ENCODE peak calls at places on chromosomes 16 and 17, in nine cellular contexts. One of them, this sample, is unnamed.

GRCh38 chr17:31085563-31085962 is 9.2 kb upstream of the NF1 start:
- DNase-seq in germinal center: no peak
- DNase-seq in aorta: no peak
- DNase-seq in RPMI7951: peak; percentile 39
- DNase-seq in EL: peak; percentile 63
- DNase-seq in GM10248: no peak
- DNase-seq in activated gamma-delta T cell treated with Interleukin-2 at 50 U/mL for 16 hours: no peak
- DNase-seq in Peyer's patch: no peak
- DNase-seq in IMR-90: peak; percentile 85
- DNase-seq in this sample: no peak

GRCh38 chr17:69477204-69477899 is 62.9 kb downstream of the MAP2K6 start:
- DNase-seq in germinal center: no peak
- DNase-seq in aorta: no peak
- DNase-seq in RPMI7951: no peak
- DNase-seq in EL: no peak
- DNase-seq in GM10248: no peak
- DNase-seq in activated gamma-delta T cell treated with Interleukin-2 at 50 U/mL for 16 hours: no peak
- DNase-seq in Peyer's patch: no peak
- DNase-seq in IMR-90: no peak
- DNase-seq in this sample: no peak

GRCh38 chr17:410674-411401 is 58.2 kb upstream of the RPH3AL start:
- DNase-seq in germinal center: no peak
- DNase-seq in aorta: no peak
- DNase-seq in RPMI7951: peak; percentile 32
- DNase-seq in EL: peak; percentile 25
- DNase-seq in GM10248: no peak
- DNase-seq in activated gamma-delta T cell treated with Interleukin-2 at 50 U/mL for 16 hours: peak; percentile 62
- DNase-seq in Peyer's patch: no peak
- DNase-seq in IMR-90: peak; percentile 12
- DNase-seq in this sample: no peak

GRCh38 chr17:80962356-80963329 is 29.0 kb upstream of the CHMP6 start:
- DNase-seq in germinal center: no peak
- DNase-seq in aorta: no peak
- DNase-seq in RPMI7951: no peak
- DNase-seq in EL: no peak
- DNase-seq in GM10248: no peak
- DNase-seq in activated gamma-delta T cell treated with Interleukin-2 at 50 U/mL for 16 hours: no peak
- DNase-seq in Peyer's patch: no peak
- DNase-seq in IMR-90: no peak
- DNase-seq in this sample: no peak

GRCh38 chr17:72349508-72350472 is 229.0 kb downstream of the SOX9 start:
- DNase-seq in germinal center: no peak
- DNase-seq in aorta: no peak
- DNase-seq in RPMI7951: no peak
- DNase-seq in EL: no peak
- DNase-seq in GM10248: no peak
- DNase-seq in activated gamma-delta T cell treated with Interleukin-2 at 50 U/mL for 16 hours: no peak
- DNase-seq in Peyer's patch: no peak
- DNase-seq in IMR-90: no peak
- DNase-seq in this sample: no peak

GRCh38 chr16:1280783-1281182 is 24.9 kb downstream of the TPSD1 start:
- DNase-seq in germinal center: no peak
- DNase-seq in aorta: no peak
- DNase-seq in RPMI7951: no peak
- DNase-seq in EL: no peak
- DNase-seq in GM10248: no peak
- DNase-seq in activated gamma-delta T cell treated with Interleukin-2 at 50 U/mL for 16 hours: no peak
- DNase-seq in Peyer's patch: no peak
- DNase-seq in IMR-90: no peak
- DNase-seq in this sample: no peak

GRCh38 chr17:7174603-7175362 is 4.4 kb downstream of the ASGR1 start:
- DNase-seq in germinal center: no peak
- DNase-seq in aorta: peak; percentile 6
- DNase-seq in RPMI7951: no peak
- DNase-seq in EL: no peak
- DNase-seq in GM10248: no peak
- DNase-seq in activated gamma-delta T cell treated with Interleukin-2 at 50 U/mL for 16 hours: no peak
- DNase-seq in Peyer's patch: no peak
- DNase-seq in IMR-90: no peak
- DNase-seq in this sample: no peak

GRCh38 chr17:64281962-64282752 is 19.1 kb upstream of the TEX2 start:
- DNase-seq in germinal center: peak; percentile 66
- DNase-seq in aorta: peak; percentile 61
- DNase-seq in RPMI7951: peak; percentile 67
- DNase-seq in EL: peak; percentile 74
- DNase-seq in GM10248: peak; percentile 72
- DNase-seq in activated gamma-delta T cell treated with Interleukin-2 at 50 U/mL for 16 hours: peak; percentile 14
- DNase-seq in Peyer's patch: peak; percentile 67
- DNase-seq in IMR-90: peak; percentile 83
- DNase-seq in this sample: no peak

GRCh38 chr17:263271-263670 is 81.8 kb upstream of the DOC2B start:
- DNase-seq in germinal center: no peak
- DNase-seq in aorta: no peak
- DNase-seq in RPMI7951: no peak
- DNase-seq in EL: no peak
- DNase-seq in GM10248: no peak
- DNase-seq in activated gamma-delta T cell treated with Interleukin-2 at 50 U/mL for 16 hours: no peak
- DNase-seq in Peyer's patch: peak; percentile 11
- DNase-seq in IMR-90: no peak
- DNase-seq in this sample: no peak

GRCh38 chr16:4056161-4057105 is 59.8 kb downstream of the ADCY9 start:
- DNase-seq in germinal center: no peak
- DNase-seq in aorta: no peak
- DNase-seq in RPMI7951: no peak
- DNase-seq in EL: no peak
- DNase-seq in GM10248: no peak
- DNase-seq in activated gamma-delta T cell treated with Interleukin-2 at 50 U/mL for 16 hours: no peak
- DNase-seq in Peyer's patch: no peak
- DNase-seq in IMR-90: no peak
- DNase-seq in this sample: no peak

GRCh38 chr16:85329059-85329812 is 217.0 kb upstream of the CIBAR2 start:
- DNase-seq in germinal center: no peak
- DNase-seq in aorta: no peak
- DNase-seq in RPMI7951: peak; percentile 31
- DNase-seq in EL: no peak
- DNase-seq in GM10248: no peak
- DNase-seq in activated gamma-delta T cell treated with Interleukin-2 at 50 U/mL for 16 hours: no peak
- DNase-seq in Peyer's patch: no peak
- DNase-seq in IMR-90: peak; percentile 41
- DNase-seq in this sample: no peak

GRCh38 chr16:53071748-53072301 is 17.0 kb downstream of the CHD9 start:
- DNase-seq in germinal center: no peak
- DNase-seq in aorta: peak; percentile 84
- DNase-seq in RPMI7951: peak; percentile 19
- DNase-seq in EL: no peak
- DNase-seq in GM10248: peak; percentile 44
- DNase-seq in activated gamma-delta T cell treated with Interleukin-2 at 50 U/mL for 16 hours: no peak
- DNase-seq in Peyer's patch: peak; percentile 45
- DNase-seq in IMR-90: no peak
- DNase-seq in this sample: peak; percentile 71

GRCh38 chr17:9389116-9389515 is 186.5 kb downstream of the STX8 start:
- DNase-seq in germinal center: no peak
- DNase-seq in aorta: no peak
- DNase-seq in RPMI7951: peak; percentile 87
- DNase-seq in EL: peak; percentile 81
- DNase-seq in GM10248: peak; percentile 69
- DNase-seq in activated gamma-delta T cell treated with Interleukin-2 at 50 U/mL for 16 hours: no peak
- DNase-seq in Peyer's patch: no peak
- DNase-seq in IMR-90: peak; percentile 97
- DNase-seq in this sample: no peak

GRCh38 chr16:16137110-16137509 is 86.2 kb downstream of the ABCC6 start:
- DNase-seq in germinal center: no peak
- DNase-seq in aorta: no peak
- DNase-seq in RPMI7951: peak; percentile 10
- DNase-seq in EL: no peak
- DNase-seq in GM10248: no peak
- DNase-seq in activated gamma-delta T cell treated with Interleukin-2 at 50 U/mL for 16 hours: no peak
- DNase-seq in Peyer's patch: no peak
- DNase-seq in IMR-90: no peak
- DNase-seq in this sample: no peak

GRCh38 chr17:73336613-73337400 is 25.0 kb upstream of the CDC42EP4 start:
- DNase-seq in germinal center: no peak
- DNase-seq in aorta: no peak
- DNase-seq in RPMI7951: no peak
- DNase-seq in EL: no peak
- DNase-seq in GM10248: no peak
- DNase-seq in activated gamma-delta T cell treated with Interleukin-2 at 50 U/mL for 16 hours: no peak
- DNase-seq in Peyer's patch: no peak
- DNase-seq in IMR-90: no peak
- DNase-seq in this sample: no peak

GRCh38 chr17:73349138-73349537 is 37.3 kb upstream of the CDC42EP4 start:
- DNase-seq in germinal center: no peak
- DNase-seq in aorta: no peak
- DNase-seq in RPMI7951: peak; percentile 31
- DNase-seq in EL: no peak
- DNase-seq in GM10248: no peak
- DNase-seq in activated gamma-delta T cell treated with Interleukin-2 at 50 U/mL for 16 hours: no peak
- DNase-seq in Peyer's patch: no peak
- DNase-seq in IMR-90: no peak
- DNase-seq in this sample: no peak

GRCh38 chr16:82156761-82157654 is 13.0 kb downstream of the MPHOSPH6 start:
- DNase-seq in germinal center: no peak
- DNase-seq in aorta: no peak
- DNase-seq in RPMI7951: no peak
- DNase-seq in EL: no peak
- DNase-seq in GM10248: no peak
- DNase-seq in activated gamma-delta T cell treated with Interleukin-2 at 50 U/mL for 16 hours: no peak
- DNase-seq in Peyer's patch: no peak
- DNase-seq in IMR-90: peak; percentile 13
- DNase-seq in this sample: no peak

GRCh38 chr16:10314811-10315210 is 71.0 kb upstream of the ATF7IP2 start:
- DNase-seq in germinal center: no peak
- DNase-seq in aorta: no peak
- DNase-seq in RPMI7951: peak; percentile 33
- DNase-seq in EL: peak; percentile 11
- DNase-seq in GM10248: no peak
- DNase-seq in activated gamma-delta T cell treated with Interleukin-2 at 50 U/mL for 16 hours: no peak
- DNase-seq in Peyer's patch: no peak
- DNase-seq in IMR-90: no peak
- DNase-seq in this sample: no peak

GRCh38 chr16:30775381-30776099 is 11.5 kb downstream of the ZNF629 start:
- DNase-seq in germinal center: peak; percentile 58
- DNase-seq in aorta: peak; percentile 89
- DNase-seq in RPMI7951: peak; percentile 78
- DNase-seq in EL: peak; percentile 82
- DNase-seq in GM10248: peak; percentile 87
- DNase-seq in activated gamma-delta T cell treated with Interleukin-2 at 50 U/mL for 16 hours: peak; percentile 29
- DNase-seq in Peyer's patch: peak; percentile 49
- DNase-seq in IMR-90: peak; percentile 76
- DNase-seq in this sample: peak; percentile 91

GRCh38 chr17:50699410-50699809 is 8.3 kb downstream of the ANKRD40 start:
- DNase-seq in germinal center: no peak
- DNase-seq in aorta: no peak
- DNase-seq in RPMI7951: no peak
- DNase-seq in EL: no peak
- DNase-seq in GM10248: no peak
- DNase-seq in activated gamma-delta T cell treated with Interleukin-2 at 50 U/mL for 16 hours: no peak
- DNase-seq in Peyer's patch: no peak
- DNase-seq in IMR-90: no peak
- DNase-seq in this sample: no peak

GRCh38 chr16:62665269-62665668 is 629.0 kb upstream of the CDH8 start:
- DNase-seq in germinal center: no peak
- DNase-seq in aorta: no peak
- DNase-seq in RPMI7951: no peak
- DNase-seq in EL: no peak
- DNase-seq in GM10248: no peak
- DNase-seq in activated gamma-delta T cell treated with Interleukin-2 at 50 U/mL for 16 hours: no peak
- DNase-seq in Peyer's patch: no peak
- DNase-seq in IMR-90: no peak
- DNase-seq in this sample: no peak

GRCh38 chr17:40707720-40708119 is 4.2 kb upstream of the KRT24 start:
- DNase-seq in germinal center: no peak
- DNase-seq in aorta: peak; percentile 53
- DNase-seq in RPMI7951: peak; percentile 19
- DNase-seq in EL: no peak
- DNase-seq in GM10248: no peak
- DNase-seq in activated gamma-delta T cell treated with Interleukin-2 at 50 U/mL for 16 hours: no peak
- DNase-seq in Peyer's patch: no peak
- DNase-seq in IMR-90: no peak
- DNase-seq in this sample: peak; percentile 67

GRCh38 chr17:73973881-73974409 is 229.5 kb upstream of the RPL38 start:
- DNase-seq in germinal center: no peak
- DNase-seq in aorta: no peak
- DNase-seq in RPMI7951: no peak
- DNase-seq in EL: no peak
- DNase-seq in GM10248: no peak
- DNase-seq in activated gamma-delta T cell treated with Interleukin-2 at 50 U/mL for 16 hours: no peak
- DNase-seq in Peyer's patch: no peak
- DNase-seq in IMR-90: no peak
- DNase-seq in this sample: peak; percentile 33

GRCh38 chr17:69978056-69978646 is 96.9 kb upstream of the KCNJ16 start:
- DNase-seq in germinal center: no peak
- DNase-seq in aorta: no peak
- DNase-seq in RPMI7951: no peak
- DNase-seq in EL: no peak
- DNase-seq in GM10248: no peak
- DNase-seq in activated gamma-delta T cell treated with Interleukin-2 at 50 U/mL for 16 hours: no peak
- DNase-seq in Peyer's patch: no peak
- DNase-seq in IMR-90: no peak
- DNase-seq in this sample: no peak

GRCh38 chr17:37160940-37161339 is 212.2 kb downstream of the AATF start:
- DNase-seq in germinal center: no peak
- DNase-seq in aorta: no peak
- DNase-seq in RPMI7951: no peak
- DNase-seq in EL: peak; percentile 70
- DNase-seq in GM10248: no peak
- DNase-seq in activated gamma-delta T cell treated with Interleukin-2 at 50 U/mL for 16 hours: no peak
- DNase-seq in Peyer's patch: no peak
- DNase-seq in IMR-90: peak; percentile 57
- DNase-seq in this sample: no peak

GRCh38 chr17:79732804-79733691 is 2.3 kb downstream of the ENPP7 start:
- DNase-seq in germinal center: peak; percentile 73
- DNase-seq in aorta: peak; percentile 66
- DNase-seq in RPMI7951: no peak
- DNase-seq in EL: no peak
- DNase-seq in GM10248: peak; percentile 53
- DNase-seq in activated gamma-delta T cell treated with Interleukin-2 at 50 U/mL for 16 hours: no peak
- DNase-seq in Peyer's patch: no peak
- DNase-seq in IMR-90: no peak
- DNase-seq in this sample: no peak

GRCh38 chr17:80918731-80919130 is 72.9 kb upstream of the CHMP6 start:
- DNase-seq in germinal center: no peak
- DNase-seq in aorta: no peak
- DNase-seq in RPMI7951: no peak
- DNase-seq in EL: no peak
- DNase-seq in GM10248: no peak
- DNase-seq in activated gamma-delta T cell treated with Interleukin-2 at 50 U/mL for 16 hours: no peak
- DNase-seq in Peyer's patch: no peak
- DNase-seq in IMR-90: no peak
- DNase-seq in this sample: peak; percentile 37

GRCh38 chr16:21179983-21180365 is 21.5 kb downstream of the LDAF1 start:
- DNase-seq in germinal center: no peak
- DNase-seq in aorta: no peak
- DNase-seq in RPMI7951: no peak
- DNase-seq in EL: no peak
- DNase-seq in GM10248: no peak
- DNase-seq in activated gamma-delta T cell treated with Interleukin-2 at 50 U/mL for 16 hours: no peak
- DNase-seq in Peyer's patch: no peak
- DNase-seq in IMR-90: no peak
- DNase-seq in this sample: no peak

GRCh38 chr16:76265434-76266045 is 11.7 kb upstream of the CNTNAP4 start:
- DNase-seq in germinal center: peak; percentile 7
- DNase-seq in aorta: no peak
- DNase-seq in RPMI7951: no peak
- DNase-seq in EL: peak; percentile 0
- DNase-seq in GM10248: peak; percentile 12
- DNase-seq in activated gamma-delta T cell treated with Interleukin-2 at 50 U/mL for 16 hours: no peak
- DNase-seq in Peyer's patch: no peak
- DNase-seq in IMR-90: peak; percentile 1
- DNase-seq in this sample: no peak

GRCh38 chr17:74390680-74391653 is 23.7 kb downstream of the GPR142 start:
- DNase-seq in germinal center: no peak
- DNase-seq in aorta: no peak
- DNase-seq in RPMI7951: peak; percentile 32
- DNase-seq in EL: no peak
- DNase-seq in GM10248: no peak
- DNase-seq in activated gamma-delta T cell treated with Interleukin-2 at 50 U/mL for 16 hours: no peak
- DNase-seq in Peyer's patch: no peak
- DNase-seq in IMR-90: no peak
- DNase-seq in this sample: no peak

GRCh38 chr17:66784621-66785364 is 50.1 kb upstream of the CACNG5 start:
- DNase-seq in germinal center: no peak
- DNase-seq in aorta: no peak
- DNase-seq in RPMI7951: no peak
- DNase-seq in EL: no peak
- DNase-seq in GM10248: no peak
- DNase-seq in activated gamma-delta T cell treated with Interleukin-2 at 50 U/mL for 16 hours: no peak
- DNase-seq in Peyer's patch: no peak
- DNase-seq in IMR-90: no peak
- DNase-seq in this sample: no peak

This sample was measured in upper lobe of right lung.